ENCODE peak calls at places on chromosomes 5 and 9, in four cellular contexts. One of them, this sample, is unnamed.

GRCh38 chr5:168329302-168329701 is 37.9 kb downstream of the WWC1 start:
- DNase-seq in K562: no peak
- DNase-seq in H1: no peak
- DNase-seq in HepG2: peak
- DNase-seq in this sample: no peak

GRCh38 chr9:22201256-22201655 is 192.2 kb upstream of the CDKN2B start:
- DNase-seq in K562: no peak
- DNase-seq in H1: no peak
- DNase-seq in HepG2: no peak
- DNase-seq in this sample: no peak

GRCh38 chr9:92429866-92430265 is 5.6 kb upstream of the OMD start:
- DNase-seq in K562: no peak
- DNase-seq in H1: no peak
- DNase-seq in HepG2: no peak
- DNase-seq in this sample: no peak

GRCh38 chr5:40409600-40409999 is 270.1 kb upstream of the PTGER4 start:
- DNase-seq in K562: no peak
- DNase-seq in H1: no peak
- DNase-seq in HepG2: no peak
- DNase-seq in this sample: no peak

GRCh38 chr9:101477214-101477613 is 41.6 kb upstream of the ALDOB start:
- DNase-seq in K562: no peak
- DNase-seq in H1: no peak
- DNase-seq in HepG2: no peak
- DNase-seq in this sample: no peak

GRCh38 chr5:83277953-83278352 is 193.6 kb upstream of the VCAN start:
- DNase-seq in K562: no peak
- DNase-seq in H1: no peak
- DNase-seq in HepG2: no peak
- DNase-seq in this sample: no peak

GRCh38 chr5:113807384-113808053 is 294.0 kb downstream of the YTHDC2 start:
- DNase-seq in K562: no peak
- DNase-seq in H1: no peak
- DNase-seq in HepG2: no peak
- DNase-seq in this sample: no peak

GRCh38 chr9:125343518-125344284 is 82.1 kb downstream of the GAPVD1 start:
- DNase-seq in K562: no peak
- DNase-seq in H1: no peak
- DNase-seq in HepG2: no peak
- DNase-seq in this sample: no peak

GRCh38 chr9:130106860-130107848 is 53.4 kb downstream of the GPR107 start:
- DNase-seq in K562: peak
- DNase-seq in H1: peak
- DNase-seq in HepG2: peak
- DNase-seq in this sample: peak

GRCh38 chr5:29197636-29198035 is 1995.8 kb upstream of the CDH6 start:
- DNase-seq in K562: no peak
- DNase-seq in H1: no peak
- DNase-seq in HepG2: no peak
- DNase-seq in this sample: peak

GRCh38 chr5:96120120-96120519 is 158.5 kb upstream of the ELL2 start:
- DNase-seq in K562: no peak
- DNase-seq in H1: no peak
- DNase-seq in HepG2: no peak
- DNase-seq in this sample: no peak

GRCh38 chr5:159837860-159838259 is 78.4 kb upstream of the ADRA1B start:
- DNase-seq in K562: no peak
- DNase-seq in H1: no peak
- DNase-seq in HepG2: no peak
- DNase-seq in this sample: no peak

GRCh38 chr5:143594913-143595818 is 191.7 kb upstream of the NR3C1 start:
- DNase-seq in K562: no peak
- DNase-seq in H1: no peak
- DNase-seq in HepG2: peak
- DNase-seq in this sample: peak

GRCh38 chr9:112705773-112706427 is 12.0 kb downstream of the INIP start:
- DNase-seq in K562: no peak
- DNase-seq in H1: no peak
- DNase-seq in HepG2: peak
- DNase-seq in this sample: no peak

GRCh38 chr9:128382261-128382660 is 11.1 kb downstream of the URM1 start:
- DNase-seq in K562: no peak
- DNase-seq in H1: no peak
- DNase-seq in HepG2: no peak
- DNase-seq in this sample: no peak

GRCh38 chr5:129631946-129632345 is 115.9 kb upstream of the MINAR2 start:
- DNase-seq in K562: no peak
- DNase-seq in H1: no peak
- DNase-seq in HepG2: no peak
- DNase-seq in this sample: no peak

GRCh38 chr9:108296056-108296455 is 559.7 kb downstream of the ACTL7B start:
- DNase-seq in K562: no peak
- DNase-seq in H1: no peak
- DNase-seq in HepG2: no peak
- DNase-seq in this sample: no peak

GRCh38 chr5:86917117-86917579 is 299.4 kb downstream of the COX7C start:
- DNase-seq in K562: no peak
- DNase-seq in H1: peak
- DNase-seq in HepG2: no peak
- DNase-seq in this sample: peak

GRCh38 chr5:124341066-124341943 is 405.1 kb downstream of the ZNF608 start:
- DNase-seq in K562: no peak
- DNase-seq in H1: no peak
- DNase-seq in HepG2: no peak
- DNase-seq in this sample: no peak

GRCh38 chr9:81737871-81738507 is 48.6 kb upstream of the TLE1 start:
- DNase-seq in K562: no peak
- DNase-seq in H1: no peak
- DNase-seq in HepG2: peak
- DNase-seq in this sample: peak

GRCh38 chr5:142511318-142511717 is 174.6 kb downstream of the FGF1 start:
- DNase-seq in K562: no peak
- DNase-seq in H1: no peak
- DNase-seq in HepG2: no peak
- DNase-seq in this sample: no peak

GRCh38 chr5:142514196-142514595 is 171.7 kb downstream of the FGF1 start:
- DNase-seq in K562: no peak
- DNase-seq in H1: no peak
- DNase-seq in HepG2: no peak
- DNase-seq in this sample: no peak

GRCh38 chr5:142515036-142515435 is 170.9 kb downstream of the FGF1 start:
- DNase-seq in K562: no peak
- DNase-seq in H1: no peak
- DNase-seq in HepG2: no peak
- DNase-seq in this sample: no peak

GRCh38 chr5:142512041-142512679 is 173.7 kb downstream of the FGF1 start:
- DNase-seq in K562: no peak
- DNase-seq in H1: no peak
- DNase-seq in HepG2: no peak
- DNase-seq in this sample: no peak

GRCh38 chr5:142512680-142513042 is 173.2 kb downstream of the FGF1 start:
- DNase-seq in K562: no peak
- DNase-seq in H1: no peak
- DNase-seq in HepG2: peak
- DNase-seq in this sample: no peak
- TF ChIP-seq PHF8 in K562: no peak
- TF ChIP-seq PHF8 in H1: no peak
- TF ChIP-seq PHF8 in HepG2: no peak
- TF ChIP-seq PHF8 in this sample: no peak

GRCh38 chr9:78954286-78954685 is 617.5 kb upstream of the TLE4 start:
- DNase-seq in K562: no peak
- DNase-seq in H1: no peak
- DNase-seq in HepG2: no peak
- DNase-seq in this sample: no peak

GRCh38 chr9:78963911-78964310 is 607.9 kb upstream of the TLE4 start:
- DNase-seq in K562: no peak
- DNase-seq in H1: no peak
- DNase-seq in HepG2: no peak
- DNase-seq in this sample: no peak

GRCh38 chr9:78962186-78962585 is 609.6 kb upstream of the TLE4 start:
- DNase-seq in K562: no peak
- DNase-seq in H1: no peak
- DNase-seq in HepG2: no peak
- DNase-seq in this sample: no peak

DNA sequence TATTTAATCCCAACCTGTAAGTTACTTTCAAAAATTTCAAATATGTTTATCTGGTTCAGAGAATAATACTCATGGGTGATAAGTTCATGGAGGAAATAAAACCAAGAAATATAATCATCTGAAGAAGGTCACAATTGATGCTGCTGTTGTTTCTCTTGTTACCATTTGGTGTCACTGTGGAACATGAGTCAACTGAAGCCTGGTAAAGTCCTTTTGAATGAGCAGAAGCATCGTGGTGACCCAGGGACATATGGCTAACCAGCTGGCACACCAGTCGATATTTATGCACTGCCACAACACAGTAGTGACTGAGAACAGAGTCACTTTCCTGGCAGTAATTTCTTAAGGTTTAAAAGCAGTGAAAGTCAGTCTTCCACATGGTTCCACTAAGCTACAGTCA is 612.9 kb upstream of the TLE4 start:
- DNase-seq in K562: no peak
- DNase-seq in H1: no peak
- DNase-seq in HepG2: no peak
- DNase-seq in this sample: no peak
- TF ChIP-seq PHF8 in K562: no peak
- TF ChIP-seq PHF8 in H1: no peak
- TF ChIP-seq PHF8 in HepG2: no peak
- TF ChIP-seq PHF8 in this sample: no peak

GRCh38 chr5:170693701-170694100 is 89.8 kb upstream of the GABRP start:
- DNase-seq in K562: no peak
- DNase-seq in H1: no peak
- DNase-seq in HepG2: no peak
- DNase-seq in this sample: no peak

GRCh38 chr5:170694911-170695310 is 88.6 kb upstream of the GABRP start:
- DNase-seq in K562: no peak
- DNase-seq in H1: no peak
- DNase-seq in HepG2: no peak
- DNase-seq in this sample: no peak

GRCh38 chr5:170697031-170697430 is 86.5 kb upstream of the GABRP start:
- DNase-seq in K562: no peak
- DNase-seq in H1: no peak
- DNase-seq in HepG2: no peak
- DNase-seq in this sample: no peak

GRCh38 chr5:170691623-170692022 is 91.9 kb upstream of the GABRP start:
- DNase-seq in K562: no peak
- DNase-seq in H1: peak
- DNase-seq in HepG2: no peak
- DNase-seq in this sample: no peak
- TF ChIP-seq PHF8 in K562: no peak
- TF ChIP-seq PHF8 in H1: no peak
- TF ChIP-seq PHF8 in HepG2: no peak
- TF ChIP-seq PHF8 in this sample: no peak

GRCh38 chr9:89496645-89497044 is 1.3 kb downstream of the SEMA4D start:
- DNase-seq in K562: no peak
- DNase-seq in H1: no peak
- DNase-seq in HepG2: no peak
- DNase-seq in this sample: no peak
- TF ChIP-seq PHF8 in K562: no peak
- TF ChIP-seq PHF8 in H1: no peak
- TF ChIP-seq PHF8 in HepG2: no peak
- TF ChIP-seq PHF8 in this sample: no peak

DNA sequence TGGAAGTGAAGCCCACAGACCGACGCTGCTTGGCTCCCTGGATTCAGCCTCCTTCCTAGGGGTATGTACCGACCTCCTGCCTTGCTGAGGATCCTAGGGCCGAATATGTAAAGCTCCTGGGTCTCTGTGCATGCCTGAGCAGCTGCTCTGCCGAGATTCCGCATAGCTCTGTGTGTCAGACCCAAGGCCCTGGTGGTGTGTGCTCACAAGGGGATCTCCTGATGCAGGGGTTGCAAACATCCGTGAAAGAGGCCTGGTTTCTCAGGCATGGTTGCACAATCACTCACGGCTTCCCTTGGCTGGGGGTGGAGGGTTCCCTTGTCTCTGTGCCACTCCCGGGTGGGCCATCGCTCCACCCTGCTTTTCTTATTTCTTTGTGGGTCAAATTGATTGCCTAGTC is 19.9 kb upstream of the SVEP1 start:
- DNase-seq in K562: no peak
- DNase-seq in H1: peak
- DNase-seq in HepG2: no peak
- DNase-seq in this sample: no peak
- TF ChIP-seq PHF8 in K562: no peak
- TF ChIP-seq PHF8 in H1: no peak
- TF ChIP-seq PHF8 in HepG2: no peak
- TF ChIP-seq PHF8 in this sample: no peak

This sample was measured in A549.